ENCODE peak calls at places on chromosome 3, in seven cellular contexts. One of them, this sample, is unnamed.

GRCh38 chr3:188584958-188585689 is 431.2 kb downstream of the LPP start:
- DNase-seq in H9: no peak
- DNase-seq in IMR-90: peak
- DNase-seq in neuronal stem cell: no peak
- DNase-seq in H1: no peak
- DNase-seq in mesendoderm: peak
- DNase-seq in trophoblast cell: no peak
- DNase-seq in this sample: peak

GRCh38 chr3:197718904-197719303 is 17.8 kb downstream of the RUBCN start:
- DNase-seq in trophoblast cell: peak
- DNase-seq in mesendoderm: peak
- DNase-seq in H1: no peak
- DNase-seq in IMR-90: peak
- DNase-seq in H9: no peak
- DNase-seq in neuronal stem cell: no peak
- DNase-seq in this sample: peak

GRCh38 chr3:65277788-65278187 is 590.0 kb upstream of the ADAMTS9 start:
- DNase-seq in mesendoderm: peak
- DNase-seq in neuronal stem cell: no peak
- DNase-seq in IMR-90: no peak
- DNase-seq in H9: peak
- DNase-seq in H1: no peak
- DNase-seq in trophoblast cell: no peak
- DNase-seq in this sample: no peak

GRCh38 chr3:185250247-185250646 is 3.6 kb downstream of the EHHADH start:
- DNase-seq in neuronal stem cell: no peak
- DNase-seq in mesendoderm: peak
- DNase-seq in H1: no peak
- DNase-seq in trophoblast cell: no peak
- DNase-seq in H9: no peak
- DNase-seq in IMR-90: peak
- DNase-seq in this sample: no peak

GRCh38 chr3:133448478-133449122 is 48.7 kb downstream of the BFSP2 start:
- DNase-seq in IMR-90: no peak
- DNase-seq in neuronal stem cell: no peak
- DNase-seq in trophoblast cell: no peak
- DNase-seq in H1: no peak
- DNase-seq in H9: no peak
- DNase-seq in mesendoderm: no peak
- DNase-seq in this sample: no peak

GRCh38 chr3:37554364-37554763 is 307.3 kb upstream of the CTDSPL start:
- DNase-seq in IMR-90: no peak
- DNase-seq in mesendoderm: peak
- DNase-seq in H1: no peak
- DNase-seq in H9: peak
- DNase-seq in trophoblast cell: peak
- DNase-seq in neuronal stem cell: no peak
- DNase-seq in this sample: no peak

GRCh38 chr3:86923071-86923476 is 67.9 kb downstream of the VGLL3 start:
- DNase-seq in H9: no peak
- DNase-seq in H1: no peak
- DNase-seq in trophoblast cell: peak
- DNase-seq in mesendoderm: peak
- DNase-seq in IMR-90: peak
- DNase-seq in neuronal stem cell: no peak
- DNase-seq in this sample: peak

GRCh38 chr3:120497813-120498212 is 47.0 kb upstream of the FSTL1 start:
- DNase-seq in H9: no peak
- DNase-seq in mesendoderm: peak
- DNase-seq in H1: no peak
- DNase-seq in neuronal stem cell: no peak
- DNase-seq in IMR-90: peak
- DNase-seq in trophoblast cell: no peak
- DNase-seq in this sample: peak

GRCh38 chr3:46107682-46108081 is 80.4 kb upstream of the XCR1 start:
- DNase-seq in neuronal stem cell: no peak
- DNase-seq in H1: no peak
- DNase-seq in mesendoderm: no peak
- DNase-seq in IMR-90: no peak
- DNase-seq in trophoblast cell: no peak
- DNase-seq in H9: no peak
- DNase-seq in this sample: no peak

GRCh38 chr3:117736851-117737250 is 1027.3 kb downstream of the TUSC7 start:
- DNase-seq in neuronal stem cell: no peak
- DNase-seq in IMR-90: peak
- DNase-seq in H1: no peak
- DNase-seq in trophoblast cell: no peak
- DNase-seq in H9: no peak
- DNase-seq in mesendoderm: no peak
- DNase-seq in this sample: no peak

GRCh38 chr3:127464642-127465041 is 125.9 kb downstream of the TPRA1 start:
- DNase-seq in neuronal stem cell: no peak
- DNase-seq in trophoblast cell: no peak
- DNase-seq in IMR-90: no peak
- DNase-seq in H9: no peak
- DNase-seq in mesendoderm: no peak
- DNase-seq in H1: no peak
- DNase-seq in this sample: no peak

GRCh38 chr3:9398715-9399708 is 1.6 kb downstream of the SETD5 start:
- DNase-seq in neuronal stem cell: no peak
- DNase-seq in mesendoderm: peak
- DNase-seq in H9: peak
- DNase-seq in H1: no peak
- DNase-seq in trophoblast cell: peak
- DNase-seq in IMR-90: peak
- DNase-seq in this sample: peak

GRCh38 chr3:134320749-134321148 is 53.5 kb downstream of the AMOTL2 start:
- DNase-seq in trophoblast cell: peak
- DNase-seq in H1: no peak
- DNase-seq in mesendoderm: no peak
- DNase-seq in H9: peak
- DNase-seq in IMR-90: no peak
- DNase-seq in neuronal stem cell: no peak
- DNase-seq in this sample: no peak

GRCh38 chr3:111895079-111895478 is 36.0 kb downstream of the PHLDB2 start:
- DNase-seq in H1: no peak
- DNase-seq in mesendoderm: peak
- DNase-seq in H9: no peak
- DNase-seq in IMR-90: peak
- DNase-seq in neuronal stem cell: no peak
- DNase-seq in trophoblast cell: peak
- DNase-seq in this sample: peak

GRCh38 chr3:30585654-30586053 is 20.7 kb upstream of the TGFBR2 start:
- DNase-seq in mesendoderm: no peak
- DNase-seq in H9: no peak
- DNase-seq in neuronal stem cell: no peak
- DNase-seq in IMR-90: no peak
- DNase-seq in trophoblast cell: no peak
- DNase-seq in H1: no peak
- DNase-seq in this sample: no peak

GRCh38 chr3:184229424-184230080 is at the start of gene VWA5B2:
- DNase-seq in mesendoderm: peak
- DNase-seq in H1: no peak
- DNase-seq in H9: peak
- DNase-seq in IMR-90: peak
- DNase-seq in neuronal stem cell: peak
- DNase-seq in trophoblast cell: peak
- DNase-seq in this sample: peak

GRCh38 chr3:55330355-55330754 is 156.8 kb downstream of the WNT5A start:
- DNase-seq in H1: no peak
- DNase-seq in H9: no peak
- DNase-seq in IMR-90: peak
- DNase-seq in mesendoderm: peak
- DNase-seq in trophoblast cell: peak
- DNase-seq in neuronal stem cell: no peak
- DNase-seq in this sample: peak

GRCh38 chr3:65226287-65226686 is 538.5 kb upstream of the ADAMTS9 start:
- DNase-seq in H9: no peak
- DNase-seq in H1: no peak
- DNase-seq in mesendoderm: no peak
- DNase-seq in neuronal stem cell: no peak
- DNase-seq in trophoblast cell: no peak
- DNase-seq in IMR-90: no peak
- DNase-seq in this sample: no peak

GRCh38 chr3:141386611-141387110 is 18.4 kb downstream of the ZBTB38 start:
- DNase-seq in H1: no peak
- DNase-seq in mesendoderm: no peak
- DNase-seq in IMR-90: peak
- DNase-seq in trophoblast cell: no peak
- DNase-seq in H9: no peak
- DNase-seq in neuronal stem cell: no peak
- DNase-seq in this sample: no peak

GRCh38 chr3:24683511-24684384 is 189.1 kb upstream of the THRB start:
- DNase-seq in mesendoderm: peak
- DNase-seq in neuronal stem cell: peak
- DNase-seq in H9: no peak
- DNase-seq in IMR-90: peak
- DNase-seq in H1: no peak
- DNase-seq in trophoblast cell: peak
- DNase-seq in this sample: peak

GRCh38 chr3:24680214-24680967 is 185.7 kb upstream of the THRB start:
- DNase-seq in trophoblast cell: peak
- DNase-seq in IMR-90: no peak
- DNase-seq in neuronal stem cell: peak
- DNase-seq in H1: no peak
- DNase-seq in mesendoderm: peak
- DNase-seq in H9: peak
- DNase-seq in this sample: peak

GRCh38 chr3:24684506-24685023 is 189.9 kb upstream of the THRB start:
- DNase-seq in mesendoderm: peak
- DNase-seq in IMR-90: no peak
- DNase-seq in H1: no peak
- DNase-seq in trophoblast cell: no peak
- DNase-seq in H9: peak
- DNase-seq in neuronal stem cell: no peak
- DNase-seq in this sample: no peak

GRCh38 chr3:24682141-24682547 is 187.5 kb upstream of the THRB start:
- DNase-seq in H9: no peak
- DNase-seq in mesendoderm: no peak
- DNase-seq in trophoblast cell: peak
- DNase-seq in H1: no peak
- DNase-seq in IMR-90: no peak
- DNase-seq in neuronal stem cell: no peak
- DNase-seq in this sample: peak

DNA sequence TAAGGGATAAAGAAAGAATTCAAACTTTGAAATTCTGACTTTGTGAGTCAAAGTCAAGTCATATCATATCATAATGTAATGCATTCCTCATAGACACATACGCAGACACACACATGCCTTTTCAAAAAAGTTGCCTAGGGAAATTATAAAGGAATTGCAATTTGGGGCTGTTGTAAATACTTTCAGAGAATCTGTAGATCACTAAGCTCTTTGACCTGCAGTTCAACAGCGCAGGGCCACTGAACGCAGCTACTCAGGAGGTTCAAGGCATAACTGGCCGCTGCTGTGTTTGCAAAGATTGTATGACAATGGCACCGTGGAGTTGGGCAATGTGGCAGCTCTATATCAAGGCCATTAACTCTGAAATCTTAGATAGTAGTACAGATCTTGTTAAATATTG is 188.4 kb upstream of the THRB start:
- DNase-seq in H9: no peak
- DNase-seq in IMR-90: peak
- DNase-seq in mesendoderm: no peak
- DNase-seq in trophoblast cell: peak
- DNase-seq in H1: no peak
- DNase-seq in neuronal stem cell: no peak
- DNase-seq in this sample: peak
- H3K4ac ChIP-seq in H9: no peak
- H3K4ac ChIP-seq in IMR-90: no peak
- H3K4ac ChIP-seq in mesendoderm: no peak
- H3K4ac ChIP-seq in trophoblast cell: no peak
- H3K4ac ChIP-seq in H1: no peak
- H3K4ac ChIP-seq in neuronal stem cell: no peak
- H3K4ac ChIP-seq in this sample: no peak

DNA sequence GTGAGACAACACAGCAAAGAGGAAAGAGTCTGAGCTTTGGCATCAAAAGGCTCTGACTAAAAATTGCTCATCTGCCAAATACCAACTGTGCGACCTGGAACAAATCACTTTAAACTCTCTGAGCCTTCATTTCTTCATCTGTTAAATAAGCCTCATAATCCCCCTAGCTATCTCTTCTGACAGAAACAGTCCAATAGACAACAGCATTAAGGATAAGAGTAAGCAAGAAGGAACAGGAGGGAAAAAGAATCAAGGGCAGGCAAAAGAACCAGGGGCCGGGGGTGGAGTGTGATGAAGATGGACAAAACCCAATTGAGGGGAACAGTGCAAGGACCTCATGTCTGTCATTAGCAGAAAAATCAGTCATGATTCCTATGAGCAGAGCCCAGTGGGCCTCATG is 79.4 kb upstream of the SETMAR start:
- DNase-seq in H1: no peak
- DNase-seq in H9: no peak
- DNase-seq in neuronal stem cell: no peak
- DNase-seq in IMR-90: no peak
- DNase-seq in trophoblast cell: no peak
- DNase-seq in mesendoderm: no peak
- DNase-seq in this sample: no peak
- H2AK5ac ChIP-seq in H1: no peak
- H2AK5ac ChIP-seq in H9: no peak
- H2AK5ac ChIP-seq in neuronal stem cell: no peak
- H2AK5ac ChIP-seq in IMR-90: no peak
- H2AK5ac ChIP-seq in trophoblast cell: no peak
- H2AK5ac ChIP-seq in mesendoderm: no peak
- H2AK5ac ChIP-seq in this sample: no peak

GRCh38 chr3:11566916-11567315 is 76.8 kb downstream of the VGLL4 start:
- DNase-seq in neuronal stem cell: no peak
- DNase-seq in H1: peak
- DNase-seq in trophoblast cell: peak
- DNase-seq in H9: peak
- DNase-seq in mesendoderm: peak
- DNase-seq in IMR-90: no peak
- DNase-seq in this sample: no peak

GRCh38 chr3:11569156-11569741 is 74.5 kb downstream of the VGLL4 start:
- DNase-seq in IMR-90: no peak
- DNase-seq in H1: no peak
- DNase-seq in H9: no peak
- DNase-seq in neuronal stem cell: no peak
- DNase-seq in mesendoderm: no peak
- DNase-seq in trophoblast cell: no peak
- DNase-seq in this sample: no peak

GRCh38 chr3:11567516-11568467 is 75.9 kb downstream of the VGLL4 start:
- DNase-seq in mesendoderm: no peak
- DNase-seq in neuronal stem cell: no peak
- DNase-seq in trophoblast cell: peak
- DNase-seq in IMR-90: peak
- DNase-seq in H9: no peak
- DNase-seq in H1: no peak
- DNase-seq in this sample: peak

GRCh38 chr3:11570251-11570650 is 73.5 kb downstream of the VGLL4 start:
- DNase-seq in H1: no peak
- DNase-seq in H9: no peak
- DNase-seq in mesendoderm: no peak
- DNase-seq in trophoblast cell: no peak
- DNase-seq in neuronal stem cell: no peak
- DNase-seq in IMR-90: no peak
- DNase-seq in this sample: no peak

GRCh38 chr3:11568503-11569155 is 75.1 kb downstream of the VGLL4 start:
- DNase-seq in mesendoderm: no peak
- DNase-seq in neuronal stem cell: no peak
- DNase-seq in H9: no peak
- DNase-seq in trophoblast cell: peak
- DNase-seq in H1: no peak
- DNase-seq in IMR-90: peak
- DNase-seq in this sample: peak
- H3K4ac ChIP-seq in mesendoderm: no peak
- H3K4ac ChIP-seq in neuronal stem cell: no peak
- H3K4ac ChIP-seq in H9: no peak
- H3K4ac ChIP-seq in trophoblast cell: no peak
- H3K4ac ChIP-seq in H1: no peak
- H3K4ac ChIP-seq in IMR-90: peak
- H3K4ac ChIP-seq in this sample: peak

GRCh38 chr3:43539321-43539720 is 82.5 kb downstream of the ANO10 start:
- DNase-seq in H1: peak
- DNase-seq in neuronal stem cell: no peak
- DNase-seq in mesendoderm: peak
- DNase-seq in trophoblast cell: no peak
- DNase-seq in IMR-90: no peak
- DNase-seq in H9: peak
- DNase-seq in this sample: no peak
- H2AK5ac ChIP-seq in H1: no peak
- H2AK5ac ChIP-seq in neuronal stem cell: no peak
- H2AK5ac ChIP-seq in mesendoderm: no peak
- H2AK5ac ChIP-seq in trophoblast cell: no peak
- H2AK5ac ChIP-seq in IMR-90: no peak
- H2AK5ac ChIP-seq in H9: no peak
- H2AK5ac ChIP-seq in this sample: no peak